ENCODE peak calls at places on chromosome X, in ten cellular contexts. Z, K, F, L, W, N, E, G, M and O are unnamed samples.
A peak's percentile ranks its signal among the peaks of the same experiment; 100 is the strongest.

GRCh38 chrX:29652484-29652883 is 562.9 kb upstream of the MAGEB2 start:
- DNase-seq in Z (no peak), K (no peak), M (no peak), W (no peak), F (no peak), N (no peak), E (no peak), L (no peak), G (no peak), O (no peak)

GRCh38 chrX:154310991-154311541 is 15.5 kb downstream of the TKTL1 start:
- DNase-seq in L (no peak), F (no peak), K (peak; percentile 48), E (no peak), W (no peak), N (no peak), Z (no peak), M (no peak), G (no peak), O (no peak)

GRCh38 chrX:97563531-97564133 is 679.9 kb downstream of the RPA4 start:
- DNase-seq in W (peak; percentile 29), L (no peak), M (no peak), K (peak; percentile 31), G (peak; percentile 33), E (no peak), Z (no peak), N (peak; percentile 7), F (peak; percentile 9), O (no peak)

GRCh38 chrX:66018585-66019309 is 21.1 kb downstream of the VSIG4 start:
- DNase-seq in F (no peak), Z (no peak), G (no peak), E (no peak), N (no peak), W (no peak), M (no peak), K (no peak), L (no peak), O (no peak)

GRCh38 chrX:153724252-153725038 is at the start of the genes ABCD1 and BCAP31:
- DNase-seq in M (peak; percentile 85), W (peak; percentile 81), N (peak; percentile 90), Z (peak; percentile 56), G (peak; percentile 93), F (peak; percentile 78), L (peak; percentile 83), E (peak; percentile 90), K (peak; percentile 92), O (peak; percentile 94)

GRCh38 chrX:31543565-31544125 is 471.8 kb upstream of the FTHL17 start:
- DNase-seq in N (no peak), G (no peak), L (no peak), W (no peak), K (no peak), E (no peak), F (no peak), M (no peak), Z (no peak), O (no peak)

GRCh38 chrX:43809463-43809862 is 72.8 kb downstream of the MAOB start:
- DNase-seq in M (no peak), G (no peak), K (no peak), Z (no peak), E (no peak), W (no peak), F (no peak), L (no peak), N (no peak), O (no peak)

GRCh38 chrX:132171881-132172280 is 44.1 kb upstream of the FRMD7 start:
- DNase-seq in G (no peak), Z (no peak), K (no peak), W (no peak), M (no peak), N (no peak), L (no peak), F (no peak), E (no peak), O (no peak)

GRCh38 chrX:38649674-38650647 is 88.6 kb downstream of the TSPAN7 start:
- DNase-seq in M (no peak), G (no peak), K (no peak), W (no peak), E (peak; percentile 14), L (no peak), N (no peak), Z (no peak), F (no peak), O (no peak)

GRCh38 chrX:25941559-25942250 is 196.4 kb upstream of the MAGEB18 start:
- DNase-seq in E (no peak), Z (no peak), G (no peak), N (no peak), K (no peak), F (no peak), M (no peak), L (no peak), W (no peak), O (no peak)

GRCh38 chrX:8632949-8633348 is 99.0 kb downstream of the ANOS1 start:
- DNase-seq in F (no peak), L (no peak), M (no peak), G (no peak), Z (no peak), E (no peak), N (no peak), K (peak; percentile 63), W (no peak), O (no peak)

GRCh38 chrX:48971325-48972213 is at the start of gene KCND1:
- DNase-seq in N (no peak), K (peak; percentile 51), F (no peak), E (peak; percentile 34), Z (no peak), W (no peak), M (no peak), L (no peak), G (no peak), O (no peak)

GRCh38 chrX:49079489-49080428 is at the start of gene WDR45:
- DNase-seq in E (peak; percentile 70), G (peak; percentile 63), F (peak; percentile 51), W (peak; percentile 41), L (peak; percentile 82), N (peak; percentile 69), Z (no peak), M (peak; percentile 89), K (peak; percentile 27), O (peak; percentile 97)

GRCh38 chrX:112008724-112009123 is 73.9 kb downstream of the TRPC5 start:
- DNase-seq in M (no peak), K (no peak), E (no peak), N (no peak), L (no peak), G (no peak), F (no peak), Z (no peak), W (no peak), O (no peak)

GRCh38 chrX:56729152-56729557 is at the start of gene NBDY:
- DNase-seq in Z (no peak), W (peak; percentile 26), G (peak; percentile 8), L (peak; percentile 62), E (peak; percentile 20), M (peak; percentile 26), F (no peak), N (peak; percentile 17), K (peak; percentile 69), O (no peak)

GRCh38 chrX:70134116-70134477 is 850 bp downstream of the IGBP1 start:
- DNase-seq in N (no peak), M (no peak), K (no peak), F (peak; percentile 3), G (peak; percentile 4), W (no peak), L (no peak), Z (no peak), E (no peak), O (peak; percentile 6)

GRCh38 chrX:133188631-133189030 is 29.5 kb downstream of the TFDP3 start:
- DNase-seq in Z (no peak), K (no peak), E (no peak), M (no peak), N (peak; percentile 37), W (no peak), G (no peak), F (no peak), L (no peak), O (no peak)

GRCh38 chrX:23317799-23318724 is 16.6 kb upstream of the PTCHD1 start:
- DNase-seq in K (no peak), F (no peak), M (peak; percentile 15), W (no peak), Z (no peak), L (no peak), G (peak; percentile 29), E (no peak), N (peak; percentile 25), O (peak; percentile 29)

GRCh38 chrX:37883196-37883595 is 35.8 kb upstream of the DYNLT3 start:
- DNase-seq in Z (no peak), E (no peak), N (peak; percentile 27), G (no peak), K (no peak), W (no peak), F (no peak), L (no peak), M (no peak), O (no peak)

GRCh38 chrX:139077303-139078131 is 366.0 kb upstream of the FGF13 start:
- DNase-seq in N (peak; percentile 12), M (no peak), Z (no peak), E (no peak), G (no peak), F (no peak), L (no peak), W (no peak), K (no peak), O (no peak)

GRCh38 chrX:13581554-13581953 is 12.2 kb downstream of the EGFL6 start:
- DNase-seq in F (no peak), G (no peak), L (no peak), W (no peak), Z (no peak), N (no peak), M (no peak), E (no peak), K (no peak), O (no peak)

GRCh38 chrX:51614353-51614752 is 4.4 kb downstream of the CENPVL3 start:
- DNase-seq in E (no peak), W (no peak), G (peak; percentile 5), L (no peak), F (peak; percentile 2), Z (no peak), K (peak; percentile 38), M (peak; percentile 14), N (peak; percentile 38), O (peak; percentile 30)

GRCh38 chrX:107537815-107538214 is 88.4 kb downstream of the FRMPD3 start:
- DNase-seq in K (no peak), F (peak; percentile 16), Z (no peak), E (no peak), M (peak; percentile 21), G (peak; percentile 3), W (no peak), N (peak; percentile 16), L (no peak), O (peak; percentile 25)

GRCh38 chrX:106898462-106898861 is 4.7 kb downstream of the RIPPLY1 start:
- DNase-seq in F (peak; percentile 80), N (peak; percentile 52), W (no peak), Z (no peak), L (no peak), M (peak; percentile 42), E (no peak), K (peak; percentile 17), G (peak; percentile 14), O (peak; percentile 49)

GRCh38 chrX:40420899-40421729 is 159.7 kb upstream of the ATP6AP2 start:
- DNase-seq in K (no peak), M (no peak), G (no peak), N (peak; percentile 58), W (peak; percentile 67), Z (no peak), L (no peak), E (peak; percentile 11), F (peak; percentile 13), O (no peak)

GRCh38 chrX:149830192-149830873 is 48.6 kb downstream of the MAGEA9 start:
- DNase-seq in E (no peak), L (no peak), W (no peak), F (no peak), G (no peak), N (no peak), Z (no peak), M (no peak), K (peak; percentile 7), O (no peak)

GRCh38 chrX:145506225-145506624 is 258.9 kb downstream of the SPANXN1 start:
- DNase-seq in W (no peak), F (no peak), L (no peak), Z (no peak), G (no peak), M (no peak), N (peak; percentile 27), K (no peak), E (no peak), O (no peak)

GRCh38 chrX:28756647-28757046 is 169.4 kb downstream of the IL1RAPL1 start:
- DNase-seq in M (no peak), F (no peak), Z (no peak), K (no peak), G (no peak), W (no peak), L (no peak), N (no peak), E (no peak), O (no peak)